ENCODE peak calls at places on chromosome 7, in nine cellular contexts. L, Z, Q, E, T, O, D, U and G are unnamed samples.

GRCh38 chr7:151742713-151743480 is 134.0 kb downstream of the PRKAG2 start:
- DNase-seq in L (no peak), Z (peak; percentile 93), Q (no peak), E (no peak), T (peak; percentile 93), O (no peak), D (peak; percentile 68), U (no peak), G (no peak)

GRCh38 chr7:121557034-121557892 is 161.2 kb upstream of the FAM3C start:
- DNase-seq in L (no peak), Z (no peak), Q (no peak), E (no peak), T (no peak), O (no peak), D (no peak), U (no peak), G (no peak)

GRCh38 chr7:11607676-11608075 is 224.3 kb downstream of the THSD7A start:
- DNase-seq in L (no peak), Z (no peak), Q (no peak), E (no peak), T (no peak), O (no peak), D (no peak), U (no peak), G (no peak)

GRCh38 chr7:836429-836828 is 4.2 kb downstream of the SUN1 start:
- DNase-seq in L (no peak), Z (no peak), Q (no peak), E (peak; percentile 76), T (no peak), O (no peak), D (peak; percentile 48), U (no peak), G (no peak)

GRCh38 chr7:139680676-139681462 is 96.9 kb downstream of the HIPK2 start:
- DNase-seq in L (peak; percentile 72), Z (no peak), Q (no peak), E (no peak), T (peak; percentile 94), O (peak; percentile 80), D (no peak), U (peak; percentile 98), G (peak; percentile 85)

GRCh38 chr7:16826061-16826460 is 21.3 kb upstream of the AGR2 start:
- DNase-seq in L (no peak), Z (no peak), Q (no peak), E (no peak), T (no peak), O (no peak), D (no peak), U (no peak), G (no peak)

GRCh38 chr7:28867181-28867580 is 90.9 kb downstream of the TRIL start:
- DNase-seq in L (no peak), Z (no peak), Q (no peak), E (no peak), T (no peak), O (no peak), D (no peak), U (no peak), G (no peak)

GRCh38 chr7:35508623-35509400 is 186.1 kb downstream of the HERPUD2 start:
- DNase-seq in L (no peak), Z (no peak), Q (no peak), E (no peak), T (no peak), O (no peak), D (no peak), U (no peak), G (no peak)

GRCh38 chr7:150633926-150634325 is 1.7 kb upstream of the GIMAP6 start:
- DNase-seq in L (no peak), Z (no peak), Q (no peak), E (no peak), T (no peak), O (no peak), D (no peak), U (no peak), G (no peak)
- H3K27ac ChIP-seq in L (no peak overlapping the region), Z (no peak overlapping the region), Q (no peak overlapping the region), E (no peak overlapping the region), T (no peak overlapping the region), O (no peak overlapping the region), D (no peak overlapping the region), U (no peak overlapping the region), G (peak overlapping the region; percentile 55)

GRCh38 chr7:36943591-36944430 is 219.5 kb upstream of the AOAH start:
- DNase-seq in L (no peak), Z (no peak), Q (no peak), E (no peak), T (no peak), O (no peak), D (no peak), U (no peak), G (no peak)

GRCh38 chr7:36941359-36941758 is 217.1 kb upstream of the AOAH start:
- DNase-seq in L (no peak), Z (no peak), Q (no peak), E (no peak), T (no peak), O (no peak), D (no peak), U (no peak), G (no peak)

GRCh38 chr7:36942062-36942461 is 217.8 kb upstream of the AOAH start:
- DNase-seq in L (no peak), Z (no peak), Q (no peak), E (no peak), T (no peak), O (no peak), D (no peak), U (no peak), G (no peak)

GRCh38 chr7:36944843-36945242 is 220.5 kb upstream of the AOAH start:
- DNase-seq in L (no peak), Z (no peak), Q (no peak), E (no peak), T (no peak), O (no peak), D (no peak), U (no peak), G (no peak)

GRCh38 chr7:36942558-36943354 is 218.5 kb upstream of the AOAH start:
- DNase-seq in L (no peak), Z (no peak), Q (no peak), E (no peak), T (no peak), O (no peak), D (no peak), U (no peak), G (no peak)
- H3K4me1 ChIP-seq in L (peaks cover 8% of the 10 kb centered on the region), Z (no peaks in the 10 kb centered on the region), Q (peaks cover 12% of the 10 kb centered on the region), E (no peaks in the 10 kb centered on the region), T (no peaks in the 10 kb centered on the region), O (no peaks in the 10 kb centered on the region), D (peaks cover 4% of the 10 kb centered on the region), U (no peaks in the 10 kb centered on the region), G (peaks cover 48% of the 10 kb centered on the region)

GRCh38 chr7:116259821-116260440 is 49.6 kb downstream of the TES start:
- DNase-seq in L (no peak), Z (no peak), Q (no peak), E (no peak), T (peak; percentile 78), O (peak; percentile 66), D (no peak), U (no peak), G (no peak)
- H3K27ac ChIP-seq in L (no peak overlapping the region), Z (no peak overlapping the region), Q (no peak overlapping the region), E (peak overlapping the region; percentile 70), T (peak overlapping the region; percentile 83), O (peak overlapping the region; percentile 79), D (no peak overlapping the region), U (peak overlapping the region; percentile 100), G (no peak overlapping the region)

GRCh38 chr7:130920122-130920521 is 186.1 kb upstream of the KLF14 start:
- DNase-seq in L (no peak), Z (peak; percentile 18), Q (no peak), E (no peak), T (no peak), O (no peak), D (no peak), U (no peak), G (no peak)

GRCh38 chr7:130918129-130919052 is 184.4 kb upstream of the KLF14 start:
- DNase-seq in L (no peak), Z (peak; percentile 56), Q (no peak), E (no peak), T (no peak), O (peak; percentile 15), D (no peak), U (no peak), G (no peak)

GRCh38 chr7:130919316-130920103 is 185.5 kb upstream of the KLF14 start:
- DNase-seq in L (no peak), Z (no peak), Q (no peak), E (no peak), T (no peak), O (no peak), D (no peak), U (no peak), G (no peak)

GRCh38 chr7:130914589-130915294 is 180.7 kb upstream of the KLF14 start:
- DNase-seq in L (no peak), Z (peak; percentile 20), Q (no peak), E (no peak), T (no peak), O (no peak), D (no peak), U (no peak), G (no peak)

GRCh38 chr7:130917669-130918128 is 183.7 kb upstream of the KLF14 start:
- DNase-seq in L (no peak), Z (peak; percentile 14), Q (no peak), E (no peak), T (no peak), O (peak; percentile 92), D (no peak), U (no peak), G (no peak)
- H3K4me1 ChIP-seq in L (peaks cover 87% of the 10 kb centered on the region), Z (no peaks in the 10 kb centered on the region), Q (peaks cover 60% of the 10 kb centered on the region), E (no peaks in the 10 kb centered on the region), T (peaks cover 92% of the 10 kb centered on the region), O (peaks cover 86% of the 10 kb centered on the region), D (peaks cover 40% of the 10 kb centered on the region), U (peaks cover 94% of the 10 kb centered on the region), G (peaks cover 100% of the 10 kb centered on the region)

DNA sequence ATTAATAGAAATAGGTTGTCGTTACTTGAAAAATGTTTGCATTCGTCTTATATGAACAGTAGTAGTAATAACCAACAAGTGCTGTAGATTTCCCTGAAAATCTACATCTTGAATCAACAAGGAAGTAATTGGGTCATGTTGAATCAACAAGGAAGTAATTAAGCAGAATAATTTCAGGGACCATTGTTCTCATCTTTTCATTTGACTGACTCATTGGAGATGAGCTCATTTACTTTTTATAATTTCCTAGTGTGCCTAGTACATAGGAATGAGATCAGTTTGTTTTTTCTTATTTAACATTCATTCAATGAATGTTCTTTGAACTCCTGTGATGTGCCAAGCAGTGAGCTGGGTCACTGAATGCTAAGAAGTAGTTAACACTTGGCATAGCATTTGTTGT is 8.2 kb downstream of the CLDN12 start:
- DNase-seq in L (no peak), Z (no peak), Q (no peak), E (no peak), T (peak; percentile 5), O (no peak), D (no peak), U (no peak), G (no peak)
- H3K27ac ChIP-seq in L (no peak overlapping the region), Z (peak overlapping the region; percentile 8), Q (no peak overlapping the region), E (no peak overlapping the region), T (no peak overlapping the region), O (no peak overlapping the region), D (no peak overlapping the region), U (no peak overlapping the region), G (no peak overlapping the region)